ENCODE peak calls at places on chromosome 18, in five cellular contexts. One of them, this sample, is unnamed.

GRCh38 chr18:49730951-49731391 is 82.4 kb downstream of the ACAA2 start:
- DNase-seq in activated CD8-positive, alpha-beta memory T cell treated with anti-CD3 and anti-CD28 coated beads for 24 hours: no peak
- DNase-seq in NCI-H1417 treated with DMSO at 0.1 percent for 48 hours: no peak
- DNase-seq in stimulated activated CD8-positive, alpha-beta memory T cell treated with anti-CD3 and anti-CD28 coated beads, Interleukin-15, amount 100 ng/mL, for 1 hour: no peak
- DNase-seq in A549: no peak
- DNase-seq in this sample: no peak

GRCh38 chr18:50654658-50655550 is 95.0 kb downstream of the MAPK4 start:
- DNase-seq in activated CD8-positive, alpha-beta memory T cell treated with anti-CD3 and anti-CD28 coated beads for 24 hours: no peak
- DNase-seq in NCI-H1417 treated with DMSO at 0.1 percent for 48 hours: no peak
- DNase-seq in stimulated activated CD8-positive, alpha-beta memory T cell treated with anti-CD3 and anti-CD28 coated beads, Interleukin-15, amount 100 ng/mL, for 1 hour: no peak
- DNase-seq in A549: no peak
- DNase-seq in this sample: no peak

GRCh38 chr18:10787293-10787901 is 261.6 kb downstream of the NAPG start:
- DNase-seq in activated CD8-positive, alpha-beta memory T cell treated with anti-CD3 and anti-CD28 coated beads for 24 hours: peak; percentile 90
- DNase-seq in NCI-H1417 treated with DMSO at 0.1 percent for 48 hours: peak; percentile 9
- DNase-seq in stimulated activated CD8-positive, alpha-beta memory T cell treated with anti-CD3 and anti-CD28 coated beads, Interleukin-15, amount 100 ng/mL, for 1 hour: peak; percentile 61
- DNase-seq in A549: peak; percentile 69
- DNase-seq in this sample: peak; percentile 84

GRCh38 chr18:3655254-3655554 is 205.2 kb downstream of the TGIF1 start:
- DNase-seq in activated CD8-positive, alpha-beta memory T cell treated with anti-CD3 and anti-CD28 coated beads for 24 hours: no peak
- DNase-seq in NCI-H1417 treated with DMSO at 0.1 percent for 48 hours: no peak
- DNase-seq in stimulated activated CD8-positive, alpha-beta memory T cell treated with anti-CD3 and anti-CD28 coated beads, Interleukin-15, amount 100 ng/mL, for 1 hour: no peak
- DNase-seq in A549: no peak
- DNase-seq in this sample: no peak

GRCh38 chr18:50190926-50191325 is 4.0 kb downstream of the MYO5B start:
- DNase-seq in activated CD8-positive, alpha-beta memory T cell treated with anti-CD3 and anti-CD28 coated beads for 24 hours: no peak
- DNase-seq in NCI-H1417 treated with DMSO at 0.1 percent for 48 hours: no peak
- DNase-seq in stimulated activated CD8-positive, alpha-beta memory T cell treated with anti-CD3 and anti-CD28 coated beads, Interleukin-15, amount 100 ng/mL, for 1 hour: no peak
- DNase-seq in A549: no peak
- DNase-seq in this sample: no peak

GRCh38 chr18:21163647-21164625 is 52.3 kb upstream of the ROCK1 start:
- DNase-seq in activated CD8-positive, alpha-beta memory T cell treated with anti-CD3 and anti-CD28 coated beads for 24 hours: no peak
- DNase-seq in NCI-H1417 treated with DMSO at 0.1 percent for 48 hours: no peak
- DNase-seq in stimulated activated CD8-positive, alpha-beta memory T cell treated with anti-CD3 and anti-CD28 coated beads, Interleukin-15, amount 100 ng/mL, for 1 hour: no peak
- DNase-seq in A549: peak; percentile 4
- DNase-seq in this sample: no peak

GRCh38 chr18:79511271-79511670 is 115.5 kb downstream of the NFATC1 start:
- DNase-seq in activated CD8-positive, alpha-beta memory T cell treated with anti-CD3 and anti-CD28 coated beads for 24 hours: peak; percentile 49
- DNase-seq in NCI-H1417 treated with DMSO at 0.1 percent for 48 hours: no peak
- DNase-seq in stimulated activated CD8-positive, alpha-beta memory T cell treated with anti-CD3 and anti-CD28 coated beads, Interleukin-15, amount 100 ng/mL, for 1 hour: no peak
- DNase-seq in A549: no peak
- DNase-seq in this sample: no peak

GRCh38 chr18:6055711-6056110 is 160.4 kb upstream of the TMEM200C start:
- DNase-seq in activated CD8-positive, alpha-beta memory T cell treated with anti-CD3 and anti-CD28 coated beads for 24 hours: no peak
- DNase-seq in NCI-H1417 treated with DMSO at 0.1 percent for 48 hours: no peak
- DNase-seq in stimulated activated CD8-positive, alpha-beta memory T cell treated with anti-CD3 and anti-CD28 coated beads, Interleukin-15, amount 100 ng/mL, for 1 hour: no peak
- DNase-seq in A549: no peak
- DNase-seq in this sample: no peak

GRCh38 chr18:8423051-8423558 is 186.1 kb upstream of the RAB12 start:
- DNase-seq in activated CD8-positive, alpha-beta memory T cell treated with anti-CD3 and anti-CD28 coated beads for 24 hours: no peak
- DNase-seq in NCI-H1417 treated with DMSO at 0.1 percent for 48 hours: no peak
- DNase-seq in stimulated activated CD8-positive, alpha-beta memory T cell treated with anti-CD3 and anti-CD28 coated beads, Interleukin-15, amount 100 ng/mL, for 1 hour: no peak
- DNase-seq in A549: no peak
- DNase-seq in this sample: no peak

GRCh38 chr18:31101148-31102019 is 837 bp downstream of the DSC2 start:
- DNase-seq in activated CD8-positive, alpha-beta memory T cell treated with anti-CD3 and anti-CD28 coated beads for 24 hours: no peak
- DNase-seq in NCI-H1417 treated with DMSO at 0.1 percent for 48 hours: no peak
- DNase-seq in stimulated activated CD8-positive, alpha-beta memory T cell treated with anti-CD3 and anti-CD28 coated beads, Interleukin-15, amount 100 ng/mL, for 1 hour: no peak
- DNase-seq in A549: peak; percentile 13
- DNase-seq in this sample: peak; percentile 73

GRCh38 chr18:56929861-56930260 is 217.0 kb upstream of the BOD1L2 start:
- DNase-seq in activated CD8-positive, alpha-beta memory T cell treated with anti-CD3 and anti-CD28 coated beads for 24 hours: no peak
- DNase-seq in NCI-H1417 treated with DMSO at 0.1 percent for 48 hours: no peak
- DNase-seq in stimulated activated CD8-positive, alpha-beta memory T cell treated with anti-CD3 and anti-CD28 coated beads, Interleukin-15, amount 100 ng/mL, for 1 hour: no peak
- DNase-seq in A549: no peak
- DNase-seq in this sample: no peak

GRCh38 chr18:57581301-57581934 is 5.1 kb downstream of the FECH start:
- DNase-seq in activated CD8-positive, alpha-beta memory T cell treated with anti-CD3 and anti-CD28 coated beads for 24 hours: no peak
- DNase-seq in NCI-H1417 treated with DMSO at 0.1 percent for 48 hours: no peak
- DNase-seq in stimulated activated CD8-positive, alpha-beta memory T cell treated with anti-CD3 and anti-CD28 coated beads, Interleukin-15, amount 100 ng/mL, for 1 hour: no peak
- DNase-seq in A549: no peak
- DNase-seq in this sample: no peak

GRCh38 chr18:41096504-41096903 is 858.5 kb upstream of the PIK3C3 start:
- DNase-seq in activated CD8-positive, alpha-beta memory T cell treated with anti-CD3 and anti-CD28 coated beads for 24 hours: no peak
- DNase-seq in NCI-H1417 treated with DMSO at 0.1 percent for 48 hours: peak; percentile 77
- DNase-seq in stimulated activated CD8-positive, alpha-beta memory T cell treated with anti-CD3 and anti-CD28 coated beads, Interleukin-15, amount 100 ng/mL, for 1 hour: no peak
- DNase-seq in A549: no peak
- DNase-seq in this sample: no peak

GRCh38 chr18:13527730-13528129 is 198.6 kb downstream of the FAM210A start:
- DNase-seq in activated CD8-positive, alpha-beta memory T cell treated with anti-CD3 and anti-CD28 coated beads for 24 hours: no peak
- DNase-seq in NCI-H1417 treated with DMSO at 0.1 percent for 48 hours: no peak
- DNase-seq in stimulated activated CD8-positive, alpha-beta memory T cell treated with anti-CD3 and anti-CD28 coated beads, Interleukin-15, amount 100 ng/mL, for 1 hour: no peak
- DNase-seq in A549: no peak
- DNase-seq in this sample: peak; percentile 44

GRCh38 chr18:49561377-49562193 is at the start of gene LIPG:
- DNase-seq in activated CD8-positive, alpha-beta memory T cell treated with anti-CD3 and anti-CD28 coated beads for 24 hours: peak; percentile 68
- DNase-seq in NCI-H1417 treated with DMSO at 0.1 percent for 48 hours: peak; percentile 17
- DNase-seq in stimulated activated CD8-positive, alpha-beta memory T cell treated with anti-CD3 and anti-CD28 coated beads, Interleukin-15, amount 100 ng/mL, for 1 hour: no peak
- DNase-seq in A549: peak; percentile 25
- DNase-seq in this sample: no peak

GRCh38 chr18:8882632-8883408 is 177.5 kb downstream of the MTCL1 start:
- DNase-seq in activated CD8-positive, alpha-beta memory T cell treated with anti-CD3 and anti-CD28 coated beads for 24 hours: no peak
- DNase-seq in NCI-H1417 treated with DMSO at 0.1 percent for 48 hours: no peak
- DNase-seq in stimulated activated CD8-positive, alpha-beta memory T cell treated with anti-CD3 and anti-CD28 coated beads, Interleukin-15, amount 100 ng/mL, for 1 hour: no peak
- DNase-seq in A549: peak; percentile 51
- DNase-seq in this sample: no peak

GRCh38 chr18:63613420-63613819 is 26.3 kb downstream of the SERPINB13 start:
- DNase-seq in activated CD8-positive, alpha-beta memory T cell treated with anti-CD3 and anti-CD28 coated beads for 24 hours: no peak
- DNase-seq in NCI-H1417 treated with DMSO at 0.1 percent for 48 hours: no peak
- DNase-seq in stimulated activated CD8-positive, alpha-beta memory T cell treated with anti-CD3 and anti-CD28 coated beads, Interleukin-15, amount 100 ng/mL, for 1 hour: no peak
- DNase-seq in A549: no peak
- DNase-seq in this sample: no peak

GRCh38 chr18:76588591-76589303 is 93.7 kb upstream of the ZNF516 start:
- DNase-seq in activated CD8-positive, alpha-beta memory T cell treated with anti-CD3 and anti-CD28 coated beads for 24 hours: no peak
- DNase-seq in NCI-H1417 treated with DMSO at 0.1 percent for 48 hours: no peak
- DNase-seq in stimulated activated CD8-positive, alpha-beta memory T cell treated with anti-CD3 and anti-CD28 coated beads, Interleukin-15, amount 100 ng/mL, for 1 hour: no peak
- DNase-seq in A549: no peak
- DNase-seq in this sample: no peak

GRCh38 chr18:74013955-74014354 is 133.7 kb downstream of the FBXO15 start:
- DNase-seq in activated CD8-positive, alpha-beta memory T cell treated with anti-CD3 and anti-CD28 coated beads for 24 hours: no peak
- DNase-seq in NCI-H1417 treated with DMSO at 0.1 percent for 48 hours: no peak
- DNase-seq in stimulated activated CD8-positive, alpha-beta memory T cell treated with anti-CD3 and anti-CD28 coated beads, Interleukin-15, amount 100 ng/mL, for 1 hour: no peak
- DNase-seq in A549: no peak
- DNase-seq in this sample: peak; percentile 69

GRCh38 chr18:26301681-26302080 is 75.4 kb downstream of the TAF4B start:
- DNase-seq in activated CD8-positive, alpha-beta memory T cell treated with anti-CD3 and anti-CD28 coated beads for 24 hours: no peak
- DNase-seq in NCI-H1417 treated with DMSO at 0.1 percent for 48 hours: no peak
- DNase-seq in stimulated activated CD8-positive, alpha-beta memory T cell treated with anti-CD3 and anti-CD28 coated beads, Interleukin-15, amount 100 ng/mL, for 1 hour: no peak
- DNase-seq in A549: peak; percentile 1
- DNase-seq in this sample: no peak

This sample was measured in right atrium auricular region.